ENCODE peak calls at places on chromosomes 7 and 10, in four cellular contexts. R is brain microvascular endothelial cell; M is tibial nerve; I is CD8-positive, alpha-beta T cell. S is an unnamed sample. For H3K27me3, the result is how much of the 10 kb centered on the place peaks cover.

GRCh38 chr10:27143686-27144085 is 10.5 kb downstream of the YME1L1 start:
- DNase-seq in M (no peak), I (no peak), R (no peak), S (no peak)

GRCh38 chr7:31020652-31021051 is 31.5 kb upstream of the ADCYAP1R1 start:
- DNase-seq in R (no peak), M (no peak), I (no peak), S (no peak)

GRCh38 chr10:72226418-72227027 is 10.4 kb upstream of the ASCC1 start:
- DNase-seq in I (no peak), R (no peak), M (no peak), S (no peak)

GRCh38 chr10:29470355-29470705 is 164.4 kb downstream of the SVIL start:
- DNase-seq in I (no peak), R (no peak), M (no peak), S (no peak)

GRCh38 chr10:14562615-14563214 is 212.0 kb downstream of the FAM107B start:
- DNase-seq in I (no peak), M (no peak), R (no peak), S (peak)

GRCh38 chr10:124612611-124613498 is 131.3 kb downstream of the FAM53B start:
- DNase-seq in M (no peak), I (no peak), R (peak), S (no peak)

GRCh38 chr10:85098835-85099521 is 770.6 kb downstream of the CCSER2 start:
- DNase-seq in I (no peak), R (no peak), M (no peak), S (peak)

GRCh38 chr7:108004220-108005142 is 1.5 kb upstream of the LAMB1 start:
- DNase-seq in R (peak), M (no peak), I (no peak), S (no peak)

GRCh38 chr10:119250641-119251314 is 43.4 kb downstream of the GRK5 start:
- DNase-seq in I (no peak), R (peak), M (no peak), S (peak)

GRCh38 chr10:22988581-22989360 is 60.9 kb downstream of the ARMC3 start:
- DNase-seq in I (peak), M (peak), R (peak), S (peak)

GRCh38 chr7:67423058-67423457 is 426.4 kb downstream of the TYW1 start:
- DNase-seq in I (no peak), R (no peak), M (no peak), S (no peak)

GRCh38 chr10:27783660-27784059 is 38.0 kb upstream of the MKX start:
- DNase-seq in I (no peak), M (no peak), R (peak), S (peak)

GRCh38 chr7:41732279-41733062 is 29.6 kb upstream of the INHBA start:
- DNase-seq in I (no peak), R (no peak), M (no peak), S (peak)

GRCh38 chr7:142457146-142457703 is 199.4 kb upstream of the PRSS58 start:
- DNase-seq in M (no peak), I (no peak), R (no peak), S (no peak)

GRCh38 chr7:112866424-112866823 is 76.2 kb upstream of the TMEM168 start:
- DNase-seq in M (no peak), I (no peak), R (no peak), S (no peak)

GRCh38 chr7:116772423-116772852 is 89.9 kb upstream of the CAPZA2 start:
- DNase-seq in M (no peak), R (no peak), I (no peak), S (peak)

GRCh38 chr7:24325708-24326107 is 41.7 kb downstream of the NPY start:
- DNase-seq in R (no peak), I (no peak), M (no peak), S (no peak)

GRCh38 chr7:148185050-148185449 is 405.5 kb upstream of the C7orf33 start:
- DNase-seq in I (no peak), M (no peak), R (peak), S (peak)

GRCh38 chr10:77332256-77332655 is 305.4 kb downstream of the KCNMA1 start:
- DNase-seq in M (no peak), I (no peak), R (no peak), S (no peak)

GRCh38 chr7:68009716-68010115 is 1013.1 kb downstream of the TYW1 start:
- DNase-seq in I (no peak), R (no peak), M (no peak), S (peak)

GRCh38 chr7:103075337-103075918 is 488 bp downstream of the ARMC10 start:
- DNase-seq in M (peak), I (peak), R (peak), S (peak)

GRCh38 chr7:103077318-103077717 is 2.4 kb downstream of the ARMC10 start:
- DNase-seq in R (no peak), M (no peak), I (no peak), S (no peak)

GRCh38 chr7:103076767-103077166 is 1.8 kb downstream of the ARMC10 start:
- DNase-seq in R (no peak), I (no peak), M (no peak), S (no peak)

GRCh38 chr7:103073989-103074518 is 542 bp downstream of the FBXL13 start:
- DNase-seq in I (no peak), R (no peak), M (no peak), S (no peak)

GRCh38 chr7:103074519-103075336 is at the start of the genes ARMC10 and FBXL13:
- DNase-seq in M (peak), I (peak), R (peak), S (peak)
- TF ChIP-seq CTCF in M (peak), I (no peak), R (no peak), S (peak)

DNA sequence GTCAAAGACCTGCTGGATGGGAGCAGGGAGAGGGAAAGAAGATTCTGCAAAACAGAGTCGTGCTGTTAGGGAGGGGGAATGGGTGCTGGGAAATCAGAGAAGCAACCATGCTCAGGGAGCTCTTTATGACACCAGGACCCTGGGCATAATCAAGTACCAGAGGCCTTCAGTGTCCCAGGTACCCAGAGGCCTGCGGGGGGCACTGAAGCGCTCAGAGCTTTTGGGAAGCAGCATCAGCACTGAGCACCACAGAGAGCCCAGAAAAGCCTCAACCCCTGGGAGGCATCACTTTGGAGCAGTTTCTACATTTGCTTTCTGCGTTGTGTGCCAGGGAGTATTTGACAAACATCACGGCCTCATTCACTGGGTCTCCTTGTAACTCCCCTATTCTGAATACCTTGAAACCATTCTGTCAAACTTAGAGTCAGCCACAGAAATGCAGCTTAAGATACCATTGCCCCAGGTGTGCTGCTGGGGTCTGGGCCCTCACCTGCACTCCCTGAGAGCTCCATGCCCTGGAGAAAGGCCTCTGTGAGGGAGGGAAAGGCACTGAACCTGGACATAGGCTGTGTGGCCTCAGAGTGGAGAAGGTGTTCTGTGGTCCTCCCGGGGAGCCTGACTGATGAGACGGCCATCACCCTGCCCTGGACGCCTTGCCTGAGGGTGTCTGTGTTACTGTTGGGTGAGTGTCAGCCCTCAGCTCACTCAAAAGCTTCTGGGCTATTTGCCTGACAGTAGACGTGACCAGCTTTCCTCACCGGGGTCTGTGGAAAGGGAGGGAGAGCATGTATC is 37.1 kb downstream of the CXCL12 start:
- DNase-seq in R (no peak), M (no peak), I (no peak), S (no peak)
- H3K27me3 ChIP-seq in R (under half), M (under half), I (under half), S (under half)

GRCh38 chr7:158854681-158855081 is 1.7 kb upstream of the DYNC2I1 start:
- DNase-seq in I (no peak), R (no peak), M (no peak), S (no peak)

GRCh38 chr7:158860394-158860793 is 4.0 kb downstream of the DYNC2I1 start:
- DNase-seq in M (no peak), R (no peak), I (no peak), S (no peak)

GRCh38 chr7:158861004-158861787 is 4.8 kb downstream of the DYNC2I1 start:
- DNase-seq in M (no peak), I (no peak), R (no peak), S (no peak)

GRCh38 chr7:158858592-158859503 is 2.5 kb downstream of the DYNC2I1 start:
- DNase-seq in I (no peak), R (no peak), M (no peak), S (peak)

GRCh38 chr7:158856883-158857668 is 718 bp downstream of the DYNC2I1 start:
- DNase-seq in R (no peak), M (no peak), I (no peak), S (peak)
- TF ChIP-seq CTCF in R (no peak), M (no peak), I (no peak), S (no peak)

DNA sequence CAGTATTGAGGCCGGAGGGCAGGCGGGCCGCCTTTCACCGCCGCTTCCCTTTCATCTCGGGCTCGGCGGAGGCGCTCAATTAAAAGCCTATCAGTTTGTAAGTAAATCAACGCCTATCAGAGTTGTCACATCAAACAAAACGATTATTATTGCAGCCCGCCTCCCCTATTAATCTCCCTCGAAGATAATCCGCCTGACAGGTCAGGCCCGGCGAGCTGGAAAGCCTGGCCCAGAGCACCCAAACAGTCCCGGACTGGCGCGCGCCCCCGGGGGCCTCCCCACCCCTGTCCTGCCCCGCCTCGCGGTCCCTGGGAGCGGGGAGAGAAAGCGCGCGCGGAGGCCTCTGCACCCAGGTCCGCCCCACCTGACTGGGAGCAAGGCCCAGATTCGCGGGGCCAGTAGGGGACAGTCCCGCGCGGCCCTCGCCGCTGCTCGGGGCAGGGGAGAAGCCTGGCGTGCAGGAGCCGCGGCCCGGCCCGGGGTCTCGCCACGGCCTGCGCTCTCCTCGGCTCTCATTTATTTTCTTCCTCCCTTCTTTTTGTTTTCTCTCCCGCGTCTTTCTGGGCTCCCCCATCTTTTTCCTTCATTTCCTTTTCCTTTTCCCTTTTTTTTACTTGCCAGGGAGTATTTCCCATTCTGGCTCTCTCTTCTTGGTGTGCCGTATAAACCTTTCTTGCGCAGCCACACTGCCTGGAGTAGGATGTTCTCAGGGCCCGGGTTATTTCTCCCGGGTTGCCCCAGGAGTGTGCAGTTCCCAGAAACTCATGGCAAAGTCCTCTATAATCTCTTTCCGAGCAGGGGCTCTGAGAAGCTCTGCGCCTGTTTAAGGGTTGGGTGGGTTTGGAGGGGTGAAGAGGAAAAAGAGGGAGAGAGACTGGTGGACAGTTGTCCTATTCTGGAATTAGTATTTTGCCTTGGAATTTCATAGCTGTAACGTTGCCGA is 3.9 kb upstream of the ZNF503 start:
- DNase-seq in I (no peak), R (no peak), M (no peak), S (no peak)
- H3K27me3 ChIP-seq in I (under half), R (half or more), M (under half), S (under half)

DNA sequence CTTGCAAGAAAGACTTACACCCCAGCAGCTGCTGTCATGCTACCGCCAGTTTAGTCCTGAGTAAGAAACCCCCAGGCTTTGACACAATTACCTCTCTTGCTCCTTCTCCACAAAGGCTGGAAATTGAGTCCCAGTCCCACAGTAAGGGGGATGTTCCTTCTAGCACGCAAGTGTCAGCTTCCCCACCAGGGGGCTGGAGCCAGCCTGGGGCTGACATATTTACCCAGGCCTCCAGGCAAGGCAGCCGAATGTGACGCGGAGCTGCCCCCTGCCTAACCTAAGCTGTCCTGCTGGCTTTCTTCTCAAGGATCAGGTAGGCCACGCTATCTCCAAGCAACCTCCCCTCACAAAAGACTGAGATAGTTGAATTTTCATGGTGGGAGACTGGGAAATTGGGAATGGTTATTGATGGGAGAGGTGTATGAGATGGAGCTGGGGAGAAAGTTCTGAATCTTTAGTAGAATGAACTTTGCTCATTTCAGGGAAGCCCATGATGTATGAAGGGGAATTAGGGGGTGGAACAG is 19.2 kb upstream of the BMPER start:
- DNase-seq in I (no peak), M (no peak), R (no peak), S (no peak)
- TF ChIP-seq CTCF in I (no peak), M (no peak), R (peak), S (peak)

GRCh38 chr7:100456561-100456957 is 7.5 kb downstream of the SPACDR start:
- DNase-seq in M (no peak), I (no peak), R (no peak), S (no peak)

GRCh38 chr7:100452513-100452912 is 11.5 kb downstream of the SPACDR start:
- DNase-seq in M (no peak), R (no peak), I (no peak), S (no peak)

GRCh38 chr7:100457033-100457432 is 7.0 kb downstream of the SPACDR start:
- DNase-seq in I (no peak), R (no peak), M (no peak), S (no peak)
- H3K27me3 ChIP-seq in I (under half), R (under half), M (under half), S (under half)

GRCh38 chr7:97145068-97145467 is 27.6 kb downstream of the SDHAF3 start:
- DNase-seq in M (no peak), I (no peak), R (no peak), S (peak)
- TF ChIP-seq CTCF in M (peak), I (peak), R (no peak), S (no peak)